ENCODE peak calls at places on chromosomes 2 and 18, in seven cellular contexts. B is small intestine, F is tibial artery, O is fibroblast of lung, T is sigmoid colon, S is stomach, Q is neural progenitor cell. Z is an unnamed sample.

GRCh38 chr2:109692013-109692738 is 78.0 kb downstream of the SOWAHC start:
- DNase-seq in B (no peak), F (no peak), O (no peak), T (peak), S (no peak), Q (no peak), Z (no peak)

GRCh38 chr18:48872234-48873145 is 78.3 kb downstream of the SMAD7 start:
- DNase-seq in B (no peak), F (no peak), O (peak), T (no peak), S (no peak), Q (no peak), Z (no peak)

GRCh38 chr2:38533180-38533579 is 69.5 kb downstream of the HNRNPLL start:
- DNase-seq in B (no peak), F (no peak), O (no peak), T (peak), S (no peak), Q (no peak), Z (no peak)

GRCh38 chr2:175535631-175536030 is 354.1 kb upstream of the ATP5MC3 start:
- DNase-seq in B (no peak), F (no peak), O (no peak), T (no peak), S (no peak), Q (no peak), Z (no peak)

GRCh38 chr18:39455300-39455699 is 1889.7 kb upstream of the CELF4 start:
- DNase-seq in B (no peak), F (no peak), O (peak), T (no peak), S (peak), Q (no peak), Z (no peak)

GRCh38 chr2:140502951-140503630 is 1627.7 kb downstream of the LRP1B start:
- DNase-seq in B (peak), F (no peak), O (peak), T (no peak), S (no peak), Q (no peak), Z (no peak)

GRCh38 chr2:72136933-72137497 is 10.6 kb downstream of the CYP26B1 start:
- DNase-seq in B (no peak), F (peak), O (no peak), T (peak), S (no peak), Q (no peak), Z (no peak)

GRCh38 chr2:238060096-238060541 is 682 bp upstream of the SCLY start:
- DNase-seq in B (no peak), F (no peak), O (no peak), T (no peak), S (no peak), Q (no peak), Z (no peak)

GRCh38 chr2:199108056-199108455 is 349.7 kb downstream of the SATB2 start:
- DNase-seq in B (no peak), F (no peak), O (peak), T (no peak), S (no peak), Q (no peak), Z (no peak)

GRCh38 chr2:98551316-98551715 is 57.0 kb downstream of the COA5 start:
- DNase-seq in B (no peak), F (peak), O (no peak), T (no peak), S (no peak), Q (no peak), Z (no peak)

GRCh38 chr2:44768438-44769236 is 172.9 kb upstream of the SIX3 start:
- DNase-seq in B (no peak), F (no peak), O (no peak), T (no peak), S (no peak), Q (peak), Z (no peak)

GRCh38 chr2:216992056-216992455 is 132.2 kb upstream of the TNP1 start:
- DNase-seq in B (no peak), F (no peak), O (no peak), T (no peak), S (no peak), Q (no peak), Z (no peak)

GRCh38 chr18:70195852-70196434 is 9.5 kb downstream of the RTTN start:
- DNase-seq in B (peak), F (no peak), O (peak), T (no peak), S (no peak), Q (peak), Z (no peak)

GRCh38 chr18:45049548-45050307 is 369.0 kb downstream of the SETBP1 start:
- DNase-seq in B (no peak), F (no peak), O (peak), T (no peak), S (no peak), Q (no peak), Z (no peak)

GRCh38 chr18:58862851-58863538 is 1.7 kb upstream of the ZNF532 start:
- DNase-seq in B (peak), F (no peak), O (peak), T (peak), S (peak), Q (peak), Z (no peak)
- H3K4me3 ChIP-seq in B (peak), F (peak), O (peak), T (peak), S (peak), Q (peak), Z (peak)

GRCh38 chr2:68290825-68291224 is 28.9 kb downstream of the CNRIP1 start:
- DNase-seq in B (no peak), F (no peak), O (no peak), T (no peak), S (no peak), Q (no peak), Z (no peak)
- H3K27ac ChIP-seq in B (no peak), F (no peak), O (no peak), T (no peak), S (no peak), Q (no peak), Z (peak)

DNA sequence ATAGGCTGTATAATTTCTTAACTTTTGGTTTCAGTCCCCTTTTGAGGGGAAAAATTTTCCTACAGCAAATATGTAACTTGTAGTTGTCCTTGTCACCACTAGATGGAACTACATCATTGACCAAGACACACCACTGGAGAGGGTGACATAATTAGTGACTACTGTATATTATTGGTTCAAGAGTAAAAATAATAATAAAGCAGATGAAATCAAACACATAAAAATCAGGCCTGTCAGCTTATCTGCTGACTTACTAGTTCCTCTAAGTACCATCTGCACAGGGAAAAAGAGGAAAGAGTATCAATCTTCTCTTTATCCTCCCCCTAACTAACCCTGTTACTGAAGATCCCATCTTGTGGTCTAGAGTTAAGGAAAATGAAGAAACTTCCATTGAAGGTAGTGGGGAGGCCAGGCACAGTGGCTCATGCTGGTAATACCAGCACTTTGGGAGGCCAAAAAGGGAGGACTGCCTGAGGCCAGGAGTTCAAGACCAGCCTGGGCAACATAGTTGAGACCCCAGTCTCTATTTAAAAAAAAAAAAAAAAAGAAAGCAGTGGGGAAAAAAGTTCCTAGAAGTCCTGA is 29.6 kb upstream of the ENOSF1 start:
- DNase-seq in B (peak), F (no peak), O (peak), T (no peak), S (no peak), Q (peak), Z (no peak)
- H3K4me3 ChIP-seq in B (no peak), F (no peak), O (no peak), T (no peak), S (no peak), Q (no peak), Z (no peak)

GRCh38 chr18:26549103-26549485 is 741 bp upstream of the KCTD1 start:
- DNase-seq in B (peak), F (peak), O (peak), T (peak), S (peak), Q (no peak), Z (peak)
- H3K27ac ChIP-seq in B (no peak), F (peak), O (no peak), T (peak), S (peak), Q (no peak), Z (peak)

GRCh38 chr18:34976534-34976898 is 64.7 kb upstream of the MAPRE2 start:
- DNase-seq in B (no peak), F (peak), O (no peak), T (no peak), S (no peak), Q (no peak), Z (no peak)

GRCh38 chr18:34976899-34977786 is 64.1 kb upstream of the MAPRE2 start:
- DNase-seq in B (peak), F (peak), O (peak), T (peak), S (peak), Q (peak), Z (peak)

GRCh38 chr18:34978533-34978893 is 62.7 kb upstream of the MAPRE2 start:
- DNase-seq in B (no peak), F (no peak), O (no peak), T (no peak), S (no peak), Q (no peak), Z (no peak)

GRCh38 chr18:34977787-34978532 is 63.3 kb upstream of the MAPRE2 start:
- DNase-seq in B (peak), F (peak), O (no peak), T (peak), S (peak), Q (peak), Z (no peak)

GRCh38 chr18:34976084-34976483 is 65.1 kb upstream of the MAPRE2 start:
- DNase-seq in B (no peak), F (peak), O (no peak), T (peak), S (no peak), Q (peak), Z (no peak)
- H3K4me3 ChIP-seq in B (no peak), F (peak), O (no peak), T (no peak), S (peak), Q (peak), Z (peak)

DNA sequence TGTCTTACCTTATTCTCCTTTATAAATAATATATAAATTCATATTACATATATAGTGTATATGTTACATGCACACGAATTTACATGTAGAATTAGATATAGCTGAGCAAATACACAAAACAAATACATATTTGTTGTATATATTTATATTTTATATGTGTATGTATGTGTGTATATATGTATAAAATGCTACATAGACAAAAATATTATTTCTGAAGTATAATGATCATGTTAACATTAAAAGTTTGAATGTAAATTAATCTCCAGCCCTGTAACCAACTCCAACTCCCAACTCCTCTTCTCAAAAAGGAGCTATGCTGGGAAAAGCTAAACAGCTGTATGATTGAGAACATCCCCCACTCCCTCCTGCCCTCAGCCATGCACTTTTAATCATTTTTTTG is 42.7 kb upstream of the RND3 start:
- DNase-seq in B (no peak), F (no peak), O (no peak), T (no peak), S (no peak), Q (no peak), Z (no peak)
- H3K27ac ChIP-seq in B (no peak), F (no peak), O (peak), T (no peak), S (no peak), Q (no peak), Z (no peak)

Z was measured in coronary artery.